ENCODE peak calls at places on chromosome 22, in ten cellular contexts. N is H7; U is Calu3; C is retina; A is activated CD4-positive, alpha-beta T cell treated with anti-CD3 and anti-CD28 coated beads, Interleukin-2, amount 50 U/mL, for 4 hours; Y is T-helper 17 cell; D is AG08396; I is left lobe of liver; O is HT1080; V is activated CD8-positive, alpha-beta memory T cell treated with anti-CD3 and anti-CD28 coated beads for 1 hour. L is an unnamed sample.

GRCh38 chr22:21567456-21568206 is at the start of gene UBE2L3:
- DNase-seq in N (peak; percentile 98), D (peak; percentile 93), Y (peak; percentile 73), I (peak; percentile 88), O (peak; percentile 67), C (peak; percentile 93), A (peak; percentile 75), V (peak; percentile 74), U (peak; percentile 90), L (peak; percentile 73)

GRCh38 chr22:35477911-35478582 is 62.6 kb upstream of the RASD2 start:
- DNase-seq in Y (no peak), D (peak; percentile 51), N (no peak), V (no peak), A (no peak), O (peak; percentile 73), U (peak; percentile 47), I (no peak), C (no peak), L (no peak)

GRCh38 chr22:24516301-24516737 is 21.2 kb downstream of the UPB1 start:
- DNase-seq in D (peak; percentile 85), O (peak; percentile 47), Y (no peak), A (no peak), N (peak; percentile 73), U (no peak), I (no peak), C (no peak), V (no peak), L (no peak)

GRCh38 chr22:45124176-45124857 is 39.4 kb upstream of the NUP50 start:
- DNase-seq in D (no peak), U (no peak), I (no peak), V (no peak), Y (no peak), A (no peak), C (peak; percentile 21), O (no peak), N (peak; percentile 51), L (no peak)

GRCh38 chr22:41367039-41367679 is 14.6 kb upstream of the TEF start:
- DNase-seq in A (no peak), Y (no peak), N (peak; percentile 88), O (peak; percentile 85), I (peak; percentile 99), U (peak; percentile 97), D (peak; percentile 97), C (peak; percentile 90), V (no peak), L (no peak)

GRCh38 chr22:48950151-48950915 is 877.3 kb downstream of the BRD1 start:
- DNase-seq in N (peak; percentile 48), A (no peak), U (no peak), Y (no peak), V (no peak), I (peak; percentile 29), D (no peak), O (no peak), C (no peak), L (no peak)

GRCh38 chr22:28899199-28899853 is 16.0 kb downstream of the ZNRF3 start:
- DNase-seq in I (no peak), N (no peak), D (peak; percentile 42), Y (no peak), V (peak; percentile 22), A (no peak), U (no peak), O (peak; percentile 66), C (no peak), L (no peak)

GRCh38 chr22:22882033-22882717 is 5.4 kb upstream of the IGLL5 start:
- DNase-seq in I (peak; percentile 41), O (no peak), A (no peak), D (no peak), U (peak; percentile 37), N (peak; percentile 61), C (no peak), V (no peak), Y (no peak), L (no peak)

GRCh38 chr22:39773976-39774539 is 119.5 kb downstream of the ENTHD1 start:
- DNase-seq in I (no peak), O (no peak), A (peak; percentile 16), Y (no peak), N (no peak), V (peak; percentile 1), D (no peak), C (no peak), U (no peak), L (peak; percentile 1)

GRCh38 chr22:17258015-17258827 is 39.0 kb upstream of the ADA2 start:
- DNase-seq in Y (no peak), N (peak; percentile 85), A (peak; percentile 6), O (peak; percentile 34), I (no peak), U (peak; percentile 9), V (peak; percentile 13), C (peak; percentile 89), D (no peak), L (peak; percentile 11)

GRCh38 chr22:37169947-37170688 is 17.9 kb downstream of the C1QTNF6 start:
- DNase-seq in V (no peak), C (no peak), I (no peak), U (no peak), N (peak; percentile 49), A (no peak), O (no peak), D (no peak), Y (no peak), L (no peak)

GRCh38 chr22:20531404-20532181 is 24.2 kb downstream of the MED15 start:
- DNase-seq in U (peak; percentile 84), C (no peak), N (peak; percentile 83), D (peak; percentile 81), I (no peak), V (no peak), Y (no peak), O (peak; percentile 98), A (no peak), L (no peak)

GRCh38 chr22:36328635-36329216 is 59.0 kb downstream of the MYH9 start:
- DNase-seq in N (no peak), A (no peak), U (no peak), O (peak; percentile 84), D (peak; percentile 60), I (no peak), Y (no peak), C (peak; percentile 40), V (peak; percentile 40), L (no peak)

GRCh38 chr22:46108564-46109473 is 41.5 kb upstream of the PPARA start:
- DNase-seq in U (peak; percentile 44), Y (no peak), A (no peak), I (peak; percentile 80), O (peak; percentile 56), C (no peak), V (no peak), N (peak; percentile 86), D (peak; percentile 71), L (no peak)

GRCh38 chr22:23704829-23705228 is 14.0 kb downstream of the RGL4 start:
- DNase-seq in N (no peak), A (no peak), V (no peak), O (no peak), I (no peak), Y (no peak), C (no peak), D (no peak), U (no peak), L (no peak)

GRCh38 chr22:18075101-18075730 is 2.6 kb upstream of the PEX26 start:
- DNase-seq in V (no peak), I (no peak), C (no peak), Y (no peak), N (no peak), A (no peak), D (no peak), U (no peak), O (no peak), L (no peak)

GRCh38 chr22:36419177-36419911 is 31.6 kb upstream of the MYH9 start:
- DNase-seq in U (no peak), A (no peak), D (peak; percentile 64), N (peak; percentile 66), I (peak; percentile 72), V (no peak), O (no peak), Y (no peak), C (peak; percentile 62), L (no peak)